ENCODE peak calls at places on chromosomes 5 and 9, in eight cellular contexts. C, Q, J, T, O, K, P and L are unnamed samples.

GRCh38 chr5:108720416-108720815 is 27.3 kb upstream of the FER start:
- DNase-seq in C (no peak), P (no peak), O (peak), K (no peak), Q (no peak), J (no peak), T (no peak), L (no peak)

GRCh38 chr5:172093559-172093958 is 87.1 kb upstream of the FBXW11 start:
- DNase-seq in Q (no peak), O (no peak), J (no peak), P (no peak), K (no peak), C (no peak), T (no peak), L (no peak)

GRCh38 chr5:157533011-157533481 is 42.5 kb downstream of the ADAM19 start:
- DNase-seq in Q (peak), J (no peak), C (no peak), P (no peak), T (no peak), O (no peak), K (peak), L (no peak)

GRCh38 chr5:77707786-77708185 is 68.4 kb downstream of the TBCA start:
- DNase-seq in T (no peak), O (no peak), Q (peak), J (no peak), K (no peak), C (no peak), P (peak), L (no peak)

GRCh38 chr5:33180900-33181299 is 259.9 kb upstream of the TARS1 start:
- DNase-seq in P (peak), C (no peak), J (no peak), K (no peak), O (peak), T (no peak), Q (no peak), L (no peak)

GRCh38 chr9:79341561-79341960 is 230.2 kb upstream of the TLE4 start:
- DNase-seq in P (no peak), Q (no peak), K (no peak), J (no peak), T (no peak), O (no peak), C (no peak), L (no peak)

GRCh38 chr5:10607023-10607665 is 43.3 kb downstream of the ANKRD33B start:
- DNase-seq in O (no peak), P (peak), K (no peak), Q (no peak), J (no peak), C (peak), T (no peak), L (no peak)

GRCh38 chr5:89537800-89538199 is 654.8 kb upstream of the MEF2C start:
- DNase-seq in Q (no peak), J (no peak), C (no peak), K (no peak), P (no peak), T (no peak), O (no peak), L (no peak)

GRCh38 chr9:69342769-69343168 is 17.8 kb downstream of the ENTREP1 start:
- DNase-seq in P (no peak), T (no peak), C (no peak), J (no peak), Q (no peak), K (no peak), O (no peak), L (no peak)

GRCh38 chr9:129014124-129014523 is 14.0 kb downstream of the SH3GLB2 start:
- DNase-seq in K (no peak), P (no peak), J (no peak), O (no peak), T (no peak), Q (no peak), C (no peak), L (no peak)

GRCh38 chr9:129011761-129012281 is 16.3 kb downstream of the SH3GLB2 start:
- DNase-seq in C (no peak), P (no peak), K (no peak), T (no peak), Q (no peak), O (no peak), J (peak), L (no peak)

GRCh38 chr9:129013674-129014073 is 14.5 kb downstream of the SH3GLB2 start:
- DNase-seq in Q (no peak), O (no peak), T (no peak), C (no peak), J (no peak), K (no peak), P (no peak), L (no peak)

GRCh38 chr9:129012343-129012742 is 15.8 kb downstream of the SH3GLB2 start:
- DNase-seq in P (no peak), O (no peak), J (no peak), Q (no peak), C (no peak), K (no peak), T (no peak), L (no peak)

DNA sequence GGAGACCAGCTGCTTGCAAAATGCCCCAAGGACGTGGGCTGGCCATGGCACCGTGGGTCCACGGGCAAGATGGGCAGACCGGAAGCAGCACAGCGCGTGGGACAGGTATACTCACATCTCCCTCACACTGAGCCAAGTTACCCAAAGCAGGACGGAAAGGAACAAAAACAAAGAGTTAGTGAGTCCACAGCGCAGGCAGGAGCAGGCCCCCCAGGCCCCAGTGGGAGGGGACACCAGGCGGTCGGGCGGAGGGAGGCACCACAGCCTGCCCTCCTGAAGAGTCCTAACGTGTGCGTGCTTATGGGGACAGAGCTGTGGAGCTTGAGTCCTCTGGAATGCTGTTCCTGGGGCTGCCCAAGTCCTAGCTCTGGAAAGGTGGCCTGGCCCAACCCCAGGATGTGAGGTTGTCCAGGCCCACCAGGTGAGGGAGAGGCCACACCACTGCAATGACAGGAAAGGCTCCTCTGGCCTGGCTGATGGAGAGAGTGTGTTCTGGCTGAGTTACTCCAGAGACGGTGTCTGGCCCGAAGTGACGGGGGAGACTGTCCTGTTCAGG is 15.2 kb downstream of the SH3GLB2 start:
- DNase-seq in T (no peak), P (no peak), O (no peak), C (no peak), J (no peak), K (no peak), Q (no peak), L (no peak)
- H3K27ac ChIP-seq in T (no peak), P (no peak), O (peak), C (no peak), J (no peak), K (no peak), Q (no peak), L (no peak)

GRCh38 chr9:137076636-137077009 is 694 bp upstream of the UAP1L1 start:
- DNase-seq in J (no peak), P (no peak), C (no peak), Q (no peak), K (no peak), T (no peak), O (no peak), L (no peak)
- H3K27ac ChIP-seq in J (peak), P (no peak), C (peak), Q (peak), K (no peak), T (no peak), O (peak), L (no peak)

GRCh38 chr5:133992429-133993151 is 12.2 kb downstream of the VDAC1 start:
- DNase-seq in T (no peak), P (no peak), O (no peak), C (no peak), Q (no peak), K (peak), J (no peak), L (no peak)
- H3K27ac ChIP-seq in T (no peak), P (no peak), O (peak), C (no peak), Q (no peak), K (peak), J (no peak), L (no peak)

GRCh38 chr5:75512383-75513074 is 838 bp downstream of the POLK start:
- DNase-seq in K (no peak), P (no peak), Q (peak), C (no peak), T (no peak), J (no peak), O (no peak), L (no peak)
- H3K27ac ChIP-seq in K (peak), P (peak), Q (peak), C (peak), T (no peak), J (peak), O (peak), L (peak)

GRCh38 chr9:129320575-129321311 is 142.7 kb upstream of the IER5L start:
- DNase-seq in T (peak), K (peak), P (peak), Q (peak), O (peak), C (peak), J (peak), L (no peak)

GRCh38 chr9:129321511-129322021 is 143.5 kb upstream of the IER5L start:
- DNase-seq in C (no peak), O (no peak), Q (no peak), P (no peak), T (peak), J (no peak), K (no peak), L (no peak)

GRCh38 chr9:129322641-129323375 is 144.7 kb upstream of the IER5L start:
- DNase-seq in Q (no peak), P (no peak), O (no peak), K (no peak), T (no peak), C (no peak), J (no peak), L (no peak)

GRCh38 chr9:129323376-129323998 is 145.4 kb upstream of the IER5L start:
- DNase-seq in C (no peak), P (no peak), J (no peak), T (peak), K (no peak), Q (no peak), O (no peak), L (no peak)

DNA sequence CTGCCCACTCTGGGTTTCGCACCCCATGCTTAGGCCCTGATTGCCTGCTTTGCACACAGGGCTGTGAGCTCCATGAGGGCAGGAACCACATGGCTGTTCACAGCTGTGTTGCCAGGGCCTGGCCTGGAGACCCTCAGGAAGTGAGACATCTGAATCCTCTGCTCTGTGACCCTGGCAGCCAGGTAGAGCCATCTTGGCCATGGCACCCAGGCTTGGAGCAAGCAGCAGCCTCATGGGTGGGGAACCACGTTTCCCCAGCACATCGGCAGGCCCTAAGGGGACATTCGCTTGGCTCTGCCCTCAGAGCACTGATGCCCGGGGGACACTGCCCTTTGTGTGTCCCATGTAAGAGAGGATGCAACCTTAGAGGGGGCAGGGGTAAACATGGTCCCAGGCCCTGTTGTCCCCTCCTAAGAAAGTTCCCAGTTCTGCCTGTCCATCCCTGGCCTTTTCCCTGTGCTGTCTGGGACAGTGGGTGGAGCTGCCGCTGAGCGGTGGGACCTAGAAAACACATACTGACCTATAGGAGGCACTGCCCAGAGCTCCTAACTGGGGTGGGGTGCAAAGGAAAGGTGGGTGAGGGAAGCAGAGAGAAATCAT is 144.1 kb upstream of the IER5L start:
- DNase-seq in T (peak), K (no peak), O (no peak), C (peak), P (no peak), J (no peak), Q (no peak), L (no peak)
- H3K27ac ChIP-seq in T (peak), K (peak), O (peak), C (peak), P (no peak), J (no peak), Q (no peak), L (no peak)

GRCh38 chr5:170467000-170467707 is 36.7 kb upstream of the KCNIP1 start:
- DNase-seq in C (no peak), P (peak), Q (no peak), K (no peak), T (no peak), O (peak), J (no peak), L (peak)
- H3K27ac ChIP-seq in C (no peak), P (no peak), Q (no peak), K (no peak), T (no peak), O (peak), J (no peak), L (peak)

DNA sequence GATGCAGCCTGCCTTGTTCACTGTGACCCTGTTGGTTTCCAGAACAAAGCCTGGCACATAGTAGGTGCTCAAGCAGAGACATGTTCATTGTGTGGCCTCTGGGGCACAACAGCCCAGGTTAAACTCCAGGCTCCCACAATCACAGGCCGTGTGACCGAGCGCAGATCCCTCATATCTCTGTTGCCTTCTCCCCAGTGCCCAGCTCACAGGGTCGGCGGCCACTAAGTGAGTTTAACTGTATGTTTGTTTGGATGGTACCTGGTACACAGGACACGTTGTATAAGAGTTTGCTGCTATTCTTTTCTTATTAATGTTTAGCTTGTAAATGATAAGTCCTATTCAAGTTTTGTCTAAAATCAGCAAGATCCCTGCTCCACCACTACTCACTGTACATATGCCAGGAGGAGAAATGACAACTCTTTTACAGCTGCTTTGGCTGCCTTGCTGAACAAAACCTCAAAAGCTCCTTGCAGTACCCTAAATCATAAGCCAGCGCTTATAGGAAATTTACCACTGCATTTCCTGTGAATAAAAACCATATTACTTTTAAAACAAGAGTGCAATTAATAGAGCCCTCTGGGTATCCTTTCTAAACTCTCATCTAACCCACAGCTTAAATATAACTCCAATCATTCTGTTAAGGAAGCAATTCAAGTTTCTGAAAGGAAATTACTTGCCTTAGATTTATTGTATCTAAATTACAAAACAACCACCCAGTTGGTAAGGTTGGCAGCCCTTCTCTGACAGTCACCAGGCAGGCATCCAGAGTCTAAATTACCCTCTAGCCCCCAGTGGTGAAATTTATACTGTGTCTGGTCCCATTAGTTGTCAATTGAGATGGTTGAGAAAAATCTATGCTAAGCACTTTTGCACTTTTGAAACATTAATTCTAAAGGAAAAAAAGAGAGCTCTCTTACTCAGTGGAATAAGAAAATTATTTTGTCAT is 379.4 kb downstream of the SEMA5A start:
- DNase-seq in O (no peak), T (no peak), C (no peak), J (no peak), Q (no peak), P (no peak), K (no peak), L (no peak)
- H3K27ac ChIP-seq in O (no peak), T (no peak), C (no peak), J (no peak), Q (no peak), P (no peak), K (no peak), L (no peak)